ENCODE peak calls at places on chromosomes 5 and 9, in seven cellular contexts. One of them, this sample, is unnamed.

GRCh38 chr5:170974487-170974886 is 112.7 kb downstream of the RANBP17 start:
- DNase-seq in body of pancreas: no peak
- DNase-seq in uterus: no peak
- DNase-seq in GM23338: no peak
- DNase-seq in CD8-positive, alpha-beta T cell: no peak
- DNase-seq in gastrocnemius medialis: no peak
- DNase-seq in HL-60: no peak
- DNase-seq in this sample: no peak

GRCh38 chr9:14529047-14529446 is 164.2 kb downstream of the ZDHHC21 start:
- DNase-seq in body of pancreas: no peak
- DNase-seq in uterus: no peak
- DNase-seq in GM23338: no peak
- DNase-seq in CD8-positive, alpha-beta T cell: no peak
- DNase-seq in gastrocnemius medialis: no peak
- DNase-seq in HL-60: no peak
- DNase-seq in this sample: no peak

GRCh38 chr5:36696059-36696673 is 89.8 kb downstream of the SLC1A3 start:
- DNase-seq in body of pancreas: peak
- DNase-seq in uterus: no peak
- DNase-seq in GM23338: peak
- DNase-seq in CD8-positive, alpha-beta T cell: peak
- DNase-seq in gastrocnemius medialis: peak
- DNase-seq in HL-60: no peak
- DNase-seq in this sample: peak

GRCh38 chr9:92964981-92965758 is 17.8 kb downstream of the FGD3 start:
- DNase-seq in body of pancreas: no peak
- DNase-seq in uterus: no peak
- DNase-seq in GM23338: no peak
- DNase-seq in CD8-positive, alpha-beta T cell: peak
- DNase-seq in gastrocnemius medialis: no peak
- DNase-seq in HL-60: no peak
- DNase-seq in this sample: no peak

GRCh38 chr9:15927131-15927530 is 374.3 kb downstream of the CCDC171 start:
- DNase-seq in body of pancreas: no peak
- DNase-seq in uterus: no peak
- DNase-seq in GM23338: no peak
- DNase-seq in CD8-positive, alpha-beta T cell: no peak
- DNase-seq in gastrocnemius medialis: no peak
- DNase-seq in HL-60: no peak
- DNase-seq in this sample: no peak

GRCh38 chr5:139745800-139746690 is 49.6 kb upstream of the PSD2 start:
- DNase-seq in body of pancreas: peak
- DNase-seq in uterus: peak
- DNase-seq in GM23338: peak
- DNase-seq in CD8-positive, alpha-beta T cell: peak
- DNase-seq in gastrocnemius medialis: peak
- DNase-seq in HL-60: no peak
- DNase-seq in this sample: peak

GRCh38 chr9:78989031-78989658 is 582.6 kb upstream of the TLE4 start:
- DNase-seq in body of pancreas: no peak
- DNase-seq in uterus: no peak
- DNase-seq in GM23338: no peak
- DNase-seq in CD8-positive, alpha-beta T cell: no peak
- DNase-seq in gastrocnemius medialis: no peak
- DNase-seq in HL-60: no peak
- DNase-seq in this sample: peak

GRCh38 chr5:135714126-135714894 is 120.2 kb upstream of the SLC25A48 start:
- DNase-seq in body of pancreas: no peak
- DNase-seq in uterus: no peak
- DNase-seq in GM23338: no peak
- DNase-seq in CD8-positive, alpha-beta T cell: no peak
- DNase-seq in gastrocnemius medialis: no peak
- DNase-seq in HL-60: no peak
- DNase-seq in this sample: no peak

GRCh38 chr9:112925058-112925641 is 34.5 kb upstream of the SLC46A2 start:
- DNase-seq in body of pancreas: no peak
- DNase-seq in uterus: no peak
- DNase-seq in GM23338: peak
- DNase-seq in CD8-positive, alpha-beta T cell: no peak
- DNase-seq in gastrocnemius medialis: no peak
- DNase-seq in HL-60: no peak
- DNase-seq in this sample: peak

GRCh38 chr5:181120761-181121160 is 10.2 kb downstream of the OR2V1 start:
- DNase-seq in body of pancreas: no peak
- DNase-seq in uterus: no peak
- DNase-seq in GM23338: no peak
- DNase-seq in CD8-positive, alpha-beta T cell: no peak
- DNase-seq in gastrocnemius medialis: no peak
- DNase-seq in HL-60: no peak
- DNase-seq in this sample: no peak

GRCh38 chr9:82327641-82328040 is 339.1 kb downstream of the SPATA31D1 start:
- DNase-seq in body of pancreas: no peak
- DNase-seq in uterus: no peak
- DNase-seq in GM23338: no peak
- DNase-seq in CD8-positive, alpha-beta T cell: no peak
- DNase-seq in gastrocnemius medialis: no peak
- DNase-seq in HL-60: no peak
- DNase-seq in this sample: no peak

GRCh38 chr5:116303810-116304209 is 219.0 kb downstream of the COMMD10 start:
- DNase-seq in body of pancreas: no peak
- DNase-seq in uterus: no peak
- DNase-seq in GM23338: no peak
- DNase-seq in CD8-positive, alpha-beta T cell: no peak
- DNase-seq in gastrocnemius medialis: no peak
- DNase-seq in HL-60: no peak
- DNase-seq in this sample: no peak

GRCh38 chr5:36442796-36443195 is 141.1 kb upstream of the RANBP3L start:
- DNase-seq in body of pancreas: no peak
- DNase-seq in uterus: no peak
- DNase-seq in GM23338: no peak
- DNase-seq in CD8-positive, alpha-beta T cell: no peak
- DNase-seq in gastrocnemius medialis: no peak
- DNase-seq in HL-60: no peak
- DNase-seq in this sample: peak

GRCh38 chr5:1757511-1757910 is 42.1 kb downstream of the MRPL36 start:
- DNase-seq in body of pancreas: no peak
- DNase-seq in uterus: no peak
- DNase-seq in GM23338: no peak
- DNase-seq in CD8-positive, alpha-beta T cell: no peak
- DNase-seq in gastrocnemius medialis: no peak
- DNase-seq in HL-60: no peak
- DNase-seq in this sample: no peak

GRCh38 chr9:79583957-79584654 is 12.3 kb downstream of the TLE4 start:
- DNase-seq in body of pancreas: no peak
- DNase-seq in uterus: no peak
- DNase-seq in GM23338: peak
- DNase-seq in CD8-positive, alpha-beta T cell: no peak
- DNase-seq in gastrocnemius medialis: peak
- DNase-seq in HL-60: no peak
- DNase-seq in this sample: no peak

GRCh38 chr5:139481122-139481533 is 1.4 kb downstream of the STING1 start:
- DNase-seq in body of pancreas: no peak
- DNase-seq in uterus: peak
- DNase-seq in GM23338: no peak
- DNase-seq in CD8-positive, alpha-beta T cell: no peak
- DNase-seq in gastrocnemius medialis: no peak
- DNase-seq in HL-60: no peak
- DNase-seq in this sample: peak

GRCh38 chr5:123156577-123157296 is 67.7 kb downstream of the PRDM6 start:
- DNase-seq in body of pancreas: no peak
- DNase-seq in uterus: peak
- DNase-seq in GM23338: no peak
- DNase-seq in CD8-positive, alpha-beta T cell: no peak
- DNase-seq in gastrocnemius medialis: no peak
- DNase-seq in HL-60: no peak
- DNase-seq in this sample: peak

GRCh38 chr9:107644774-107645463 is 155.3 kb upstream of the KLF4 start:
- DNase-seq in body of pancreas: peak
- DNase-seq in uterus: peak
- DNase-seq in GM23338: no peak
- DNase-seq in CD8-positive, alpha-beta T cell: no peak
- DNase-seq in gastrocnemius medialis: peak
- DNase-seq in HL-60: no peak
- DNase-seq in this sample: no peak

GRCh38 chr5:149450199-149450598 is 71.1 kb upstream of the IL17B start:
- DNase-seq in body of pancreas: peak
- DNase-seq in uterus: peak
- DNase-seq in GM23338: no peak
- DNase-seq in CD8-positive, alpha-beta T cell: no peak
- DNase-seq in gastrocnemius medialis: peak
- DNase-seq in HL-60: no peak
- DNase-seq in this sample: no peak

GRCh38 chr5:131595088-131596033 is 39.7 kb downstream of the RAPGEF6 start:
- DNase-seq in body of pancreas: no peak
- DNase-seq in uterus: no peak
- DNase-seq in GM23338: no peak
- DNase-seq in CD8-positive, alpha-beta T cell: no peak
- DNase-seq in gastrocnemius medialis: no peak
- DNase-seq in HL-60: no peak
- DNase-seq in this sample: no peak

GRCh38 chr5:33831041-33831440 is 60.7 kb downstream of the ADAMTS12 start:
- DNase-seq in body of pancreas: no peak
- DNase-seq in uterus: no peak
- DNase-seq in GM23338: no peak
- DNase-seq in CD8-positive, alpha-beta T cell: no peak
- DNase-seq in gastrocnemius medialis: no peak
- DNase-seq in HL-60: no peak
- DNase-seq in this sample: no peak

GRCh38 chr9:106758911-106759310 is 104.1 kb upstream of the ZNF462 start:
- DNase-seq in body of pancreas: no peak
- DNase-seq in uterus: no peak
- DNase-seq in GM23338: no peak
- DNase-seq in CD8-positive, alpha-beta T cell: no peak
- DNase-seq in gastrocnemius medialis: no peak
- DNase-seq in HL-60: no peak
- DNase-seq in this sample: peak

GRCh38 chr9:16252631-16253030 is 617.8 kb downstream of the BNC2 start:
- DNase-seq in body of pancreas: no peak
- DNase-seq in uterus: no peak
- DNase-seq in GM23338: peak
- DNase-seq in CD8-positive, alpha-beta T cell: no peak
- DNase-seq in gastrocnemius medialis: no peak
- DNase-seq in HL-60: no peak
- DNase-seq in this sample: no peak

GRCh38 chr5:54103871-54104270 is 206.5 kb downstream of the ARL15 start:
- DNase-seq in body of pancreas: no peak
- DNase-seq in uterus: no peak
- DNase-seq in GM23338: no peak
- DNase-seq in CD8-positive, alpha-beta T cell: no peak
- DNase-seq in gastrocnemius medialis: no peak
- DNase-seq in HL-60: no peak
- DNase-seq in this sample: no peak

GRCh38 chr9:98253563-98253962 is 1.9 kb downstream of the TBC1D2 start:
- DNase-seq in body of pancreas: no peak
- DNase-seq in uterus: no peak
- DNase-seq in GM23338: no peak
- DNase-seq in CD8-positive, alpha-beta T cell: no peak
- DNase-seq in gastrocnemius medialis: no peak
- DNase-seq in HL-60: no peak
- DNase-seq in this sample: peak
- H3K4me3 ChIP-seq in body of pancreas: no peak
- H3K4me3 ChIP-seq in uterus: no peak
- H3K4me3 ChIP-seq in GM23338: no peak
- H3K4me3 ChIP-seq in CD8-positive, alpha-beta T cell: no peak
- H3K4me3 ChIP-seq in gastrocnemius medialis: no peak
- H3K4me3 ChIP-seq in HL-60: peak
- H3K4me3 ChIP-seq in this sample: peak

DNA sequence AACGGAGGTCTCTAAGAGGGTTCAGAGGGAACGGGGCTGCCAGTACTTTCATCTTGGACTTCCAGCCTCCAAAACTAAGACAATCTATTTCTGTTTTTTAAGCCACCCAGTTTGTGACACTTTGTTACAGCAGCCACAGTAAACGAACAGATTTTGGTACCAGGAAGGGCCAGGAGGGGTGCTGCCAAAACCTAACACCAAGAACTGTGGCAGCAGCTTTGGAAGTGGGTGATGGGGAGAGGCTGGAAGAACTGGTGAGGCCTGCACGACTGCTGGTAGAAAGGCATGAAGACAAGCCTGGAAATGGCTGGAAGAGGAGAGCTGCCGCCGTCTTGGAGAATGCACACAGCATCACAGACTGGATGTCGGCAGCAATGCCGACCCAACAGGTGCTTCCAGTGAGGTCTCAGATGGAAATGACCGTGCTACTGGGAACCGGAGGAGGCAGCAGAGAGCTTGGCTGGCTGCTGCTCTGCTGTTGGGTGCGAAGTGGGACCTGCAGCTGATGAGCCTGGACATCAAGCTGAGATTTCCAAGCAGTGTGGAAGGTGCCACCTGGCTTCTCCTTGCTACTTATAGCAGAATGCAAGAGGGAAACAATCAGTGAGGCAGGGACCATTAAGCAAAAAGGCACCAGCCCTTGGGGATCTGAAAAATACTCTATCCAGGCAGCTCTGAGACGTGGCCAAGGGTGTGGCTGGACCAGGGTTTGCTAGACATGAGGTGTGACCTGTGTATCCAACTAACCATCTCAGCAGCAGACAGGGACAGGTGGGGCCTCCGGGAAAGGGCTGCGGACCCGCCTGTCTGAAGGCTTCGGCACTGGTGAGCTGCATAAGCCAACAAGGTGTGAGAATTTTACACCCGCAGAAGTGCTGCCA is 4.7 kb upstream of the TMEM210 start:
- DNase-seq in body of pancreas: peak
- DNase-seq in uterus: no peak
- DNase-seq in GM23338: peak
- DNase-seq in CD8-positive, alpha-beta T cell: no peak
- DNase-seq in gastrocnemius medialis: no peak
- DNase-seq in HL-60: no peak
- DNase-seq in this sample: peak
- TF ChIP-seq CTCF in body of pancreas: peak
- TF ChIP-seq CTCF in uterus: peak
- TF ChIP-seq CTCF in GM23338: peak
- TF ChIP-seq CTCF in CD8-positive, alpha-beta T cell: peak
- TF ChIP-seq CTCF in gastrocnemius medialis: no peak
- TF ChIP-seq CTCF in HL-60: peak
- TF ChIP-seq CTCF in this sample: peak

GRCh38 chr9:133979124-133979920 is 12.8 kb downstream of the VAV2 start:
- DNase-seq in body of pancreas: peak
- DNase-seq in uterus: no peak
- DNase-seq in GM23338: peak
- DNase-seq in CD8-positive, alpha-beta T cell: no peak
- DNase-seq in gastrocnemius medialis: no peak
- DNase-seq in HL-60: no peak
- DNase-seq in this sample: no peak
- H3K4me3 ChIP-seq in body of pancreas: no peak
- H3K4me3 ChIP-seq in uterus: no peak
- H3K4me3 ChIP-seq in GM23338: no peak
- H3K4me3 ChIP-seq in CD8-positive, alpha-beta T cell: no peak
- H3K4me3 ChIP-seq in gastrocnemius medialis: peak
- H3K4me3 ChIP-seq in HL-60: no peak
- H3K4me3 ChIP-seq in this sample: no peak

DNA sequence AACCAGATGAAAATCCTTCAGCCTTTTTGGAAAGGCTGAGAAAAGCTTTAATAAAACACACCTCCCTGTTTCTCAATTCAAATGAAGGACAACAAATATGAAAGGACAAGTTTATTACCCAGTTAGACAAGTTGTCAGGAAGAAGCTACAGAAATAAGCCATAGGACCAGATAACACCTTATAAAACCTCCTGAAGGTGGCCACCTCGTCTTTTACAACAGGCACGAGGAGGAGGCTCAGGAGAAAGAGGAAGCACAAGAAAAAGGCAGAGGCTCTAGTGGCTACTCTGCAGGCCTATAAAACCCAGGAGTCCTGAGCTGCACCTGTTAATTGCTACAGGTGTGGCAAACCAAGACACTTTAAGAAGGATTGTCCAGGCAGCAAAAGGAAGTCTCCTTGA is 352.1 kb upstream of the CDH18 start:
- DNase-seq in body of pancreas: no peak
- DNase-seq in uterus: no peak
- DNase-seq in GM23338: no peak
- DNase-seq in CD8-positive, alpha-beta T cell: no peak
- DNase-seq in gastrocnemius medialis: no peak
- DNase-seq in HL-60: no peak
- DNase-seq in this sample: no peak
- TF ChIP-seq CTCF in body of pancreas: peak
- TF ChIP-seq CTCF in uterus: no peak
- TF ChIP-seq CTCF in GM23338: peak
- TF ChIP-seq CTCF in CD8-positive, alpha-beta T cell: no peak
- TF ChIP-seq CTCF in gastrocnemius medialis: no peak
- TF ChIP-seq CTCF in HL-60: no peak
- TF ChIP-seq CTCF in this sample: no peak

This sample was measured in bronchial epithelial cell.